ENCODE peak calls at places on chromosomes 2 and 18, in nine cellular contexts. K is T-helper 1 cell, O is HT-29, P is ureter, W is ovary, J is GM19239, Q is choroid plexus epithelial cell, E is NCI-H345, D is tibial artery. R is an unnamed sample.
A peak's percentile ranks its signal among the peaks of the same experiment; 100 is the strongest.

GRCh38 chr2:174841931-174842330 is 77.7 kb upstream of the CHRNA1 start:
- DNase-seq in K (no peak), O (no peak), P (no peak), W (no peak), J (no peak), Q (no peak), E (no peak), D (no peak), R (no peak)

GRCh38 chr18:60663060-60663989 is 290.8 kb upstream of the MC4R start:
- DNase-seq in K (no peak), O (no peak), P (no peak), W (no peak), J (no peak), Q (no peak), E (no peak), D (no peak), R (no peak)

GRCh38 chr2:63060079-63060482 is 9.5 kb downstream of the OTX1 start:
- DNase-seq in K (no peak), O (no peak), P (no peak), W (no peak), J (no peak), Q (no peak), E (no peak), D (no peak), R (no peak)

GRCh38 chr2:239569401-239570090 is 168.7 kb upstream of the HDAC4 start:
- DNase-seq in K (no peak), O (no peak), P (no peak), W (no peak), J (no peak), Q (no peak), E (no peak), D (peak; percentile 38), R (no peak)

GRCh38 chr18:36673452-36673851 is 155.3 kb downstream of the TPGS2 start:
- DNase-seq in K (no peak), O (no peak), P (no peak), W (no peak), J (no peak), Q (no peak), E (no peak), D (no peak), R (no peak)

GRCh38 chr2:190534310-190535118 is at the start of gene NEMP2:
- DNase-seq in K (peak; percentile 87), O (peak; percentile 67), P (peak; percentile 77), W (peak; percentile 73), J (peak; percentile 53), Q (peak; percentile 46), E (peak; percentile 86), D (peak; percentile 89), R (no peak)

GRCh38 chr2:65450810-65451209 is 18.4 kb upstream of the SPRED2 start:
- DNase-seq in K (no peak), O (no peak), P (no peak), W (no peak), J (no peak), Q (no peak), E (no peak), D (no peak), R (no peak)

GRCh38 chr18:12993439-12993838 is 2.3 kb downstream of the CEP192 start:
- DNase-seq in K (no peak), O (no peak), P (no peak), W (no peak), J (no peak), Q (no peak), E (no peak), D (no peak), R (no peak)

GRCh38 chr2:174518397-174518796 is 31.6 kb upstream of the GPR155 start:
- DNase-seq in K (no peak), O (no peak), P (no peak), W (no peak), J (no peak), Q (no peak), E (no peak), D (no peak), R (no peak)

GRCh38 chr2:73295751-73296400 is 2.5 kb upstream of the EGR4 start:
- DNase-seq in K (no peak), O (peak; percentile 15), P (no peak), W (no peak), J (no peak), Q (no peak), E (no peak), D (peak; percentile 48), R (peak; percentile 93)

GRCh38 chr2:213187386-213187785 is 36.0 kb upstream of the IKZF2 start:
- DNase-seq in K (no peak), O (no peak), P (no peak), W (no peak), J (no peak), Q (peak; percentile 34), E (no peak), D (no peak), R (no peak)

GRCh38 chr2:163373481-163373880 is 362.3 kb downstream of the FIGN start:
- DNase-seq in K (no peak), O (no peak), P (no peak), W (no peak), J (no peak), Q (no peak), E (no peak), D (no peak), R (no peak)

GRCh38 chr18:57150828-57151227 is 3.9 kb downstream of the BOD1L2 start:
- DNase-seq in K (no peak), O (peak; percentile 9), P (no peak), W (no peak), J (no peak), Q (no peak), E (peak; percentile 57), D (no peak), R (no peak)

GRCh38 chr2:44526352-44526751 is 164.6 kb downstream of the CAMKMT start:
- DNase-seq in K (no peak), O (no peak), P (no peak), W (no peak), J (no peak), Q (no peak), E (no peak), D (no peak), R (no peak)

GRCh38 chr2:68240446-68240845 is 11.9 kb downstream of the PPP3R1 start:
- DNase-seq in K (no peak), O (no peak), P (no peak), W (no peak), J (no peak), Q (no peak), E (no peak), D (no peak), R (no peak)

GRCh38 chr2:85539361-85540130 is 578 bp downstream of the MAT2A start:
- DNase-seq in K (peak; percentile 82), O (peak; percentile 75), P (peak; percentile 86), W (peak; percentile 75), J (no peak), Q (peak; percentile 74), E (peak; percentile 60), D (peak; percentile 88), R (no peak)

GRCh38 chr2:168033966-168034365 is 213.4 kb downstream of the STK39 start:
- DNase-seq in K (no peak), O (no peak), P (no peak), W (no peak), J (no peak), Q (no peak), E (peak; percentile 31), D (no peak), R (no peak)

GRCh38 chr18:51614033-51614432 is 416.6 kb upstream of the MEX3C start:
- DNase-seq in K (no peak), O (peak; percentile 7), P (peak; percentile 66), W (no peak), J (no peak), Q (peak; percentile 68), E (no peak), D (no peak), R (no peak)

GRCh38 chr2:11406492-11407381 is 59.2 kb downstream of the E2F6 start:
- DNase-seq in K (no peak), O (peak; percentile 49), P (no peak), W (peak; percentile 59), J (no peak), Q (peak; percentile 84), E (no peak), D (peak; percentile 92), R (no peak)

GRCh38 chr2:201363857-201364560 is 6.9 kb upstream of the FLACC1 start:
- DNase-seq in K (peak; percentile 66), O (peak; percentile 48), P (no peak), W (no peak), J (peak; percentile 19), Q (peak; percentile 81), E (no peak), D (no peak), R (no peak)

GRCh38 chr18:26133652-26134051 is at the start of gene PSMA8:
- DNase-seq in K (peak; percentile 66), O (no peak), P (no peak), W (peak; percentile 12), J (no peak), Q (peak; percentile 3), E (no peak), D (no peak), R (no peak)

GRCh38 chr2:15117409-15118030 is 443.6 kb downstream of the NBAS start:
- DNase-seq in K (no peak), O (no peak), P (no peak), W (no peak), J (no peak), Q (no peak), E (no peak), D (no peak), R (no peak)

GRCh38 chr2:191333911-191334357 is 88.7 kb downstream of the MYO1B start:
- DNase-seq in K (peak; percentile 3), O (no peak), P (no peak), W (no peak), J (no peak), Q (peak; percentile 88), E (no peak), D (no peak), R (no peak)

GRCh38 chr18:75003764-75004690 is 204.9 kb downstream of the PTGR3 start:
- DNase-seq in K (no peak), O (no peak), P (no peak), W (no peak), J (no peak), Q (peak; percentile 20), E (no peak), D (no peak), R (no peak)

GRCh38 chr18:9861933-9862332 is 23.8 kb upstream of the TXNDC2 start:
- DNase-seq in K (peak; percentile 73), O (no peak), P (no peak), W (no peak), J (no peak), Q (no peak), E (no peak), D (no peak), R (no peak)